ENCODE peak calls at places on chromosomes 13 and 19, in seven cellular contexts. V is breast epithelium, W is cardiac muscle cell, U is neural progenitor cell, G is right cardiac atrium, L is SK-N-MC, D is left ventricle myocardium inferior. P is an unnamed sample.

GRCh38 chr13:24215732-24216131 is 55.2 kb downstream of the SPATA13 start:
- DNase-seq in V (peak; percentile 60), W (no peak), U (peak; percentile 31), G (no peak), L (no peak), D (peak; percentile 31), P (peak; percentile 37)

GRCh38 chr19:51691122-51692064 is 1.7 kb upstream of the SPACA6 start:
- DNase-seq in V (no peak), W (peak; percentile 28), U (peak; percentile 30), G (peak; percentile 58), L (no peak), D (no peak), P (no peak)

GRCh38 chr13:103099894-103100293 is 33.7 kb upstream of the SLC10A2 start:
- DNase-seq in V (no peak), W (no peak), U (no peak), G (no peak), L (no peak), D (no peak), P (no peak)

GRCh38 chr13:77274126-77274525 is 52.8 kb downstream of the MYCBP2 start:
- DNase-seq in V (no peak), W (no peak), U (no peak), G (no peak), L (no peak), D (no peak), P (no peak)

GRCh38 chr13:101514695-101515275 is 62.3 kb downstream of the ITGBL1 start:
- DNase-seq in V (no peak), W (peak; percentile 64), U (peak; percentile 62), G (no peak), L (peak; percentile 80), D (no peak), P (peak; percentile 75)

GRCh38 chr19:39032164-39032918 is at the start of gene FBXO27:
- DNase-seq in V (peak; percentile 19), W (peak; percentile 6), U (peak; percentile 72), G (no peak), L (no peak), D (peak; percentile 18), P (peak; percentile 33)

GRCh38 chr19:41861846-41862245 is 1.8 kb downstream of the RPS19 start:
- DNase-seq in V (no peak), W (no peak), U (no peak), G (no peak), L (no peak), D (no peak), P (no peak)

GRCh38 chr19:8045872-8046568 is 6.5 kb upstream of the CCL25 start:
- DNase-seq in V (no peak), W (no peak), U (no peak), G (no peak), L (no peak), D (no peak), P (no peak)

GRCh38 chr19:55368701-55369563 is 1.3 kb downstream of the IL11 start:
- DNase-seq in V (no peak), W (no peak), U (peak; percentile 63), G (peak; percentile 79), L (no peak), D (no peak), P (peak; percentile 67)

GRCh38 chr13:19601749-19602725 is 31.4 kb upstream of the MPHOSPH8 start:
- DNase-seq in V (no peak), W (peak; percentile 55), U (peak; percentile 77), G (peak; percentile 82), L (no peak), D (peak; percentile 38), P (peak; percentile 72)

GRCh38 chr19:2345794-2346663 is 14.0 kb upstream of the TMPRSS9 start:
- DNase-seq in V (no peak), W (no peak), U (no peak), G (peak; percentile 78), L (no peak), D (peak; percentile 40), P (no peak)

GRCh38 chr13:81381560-81381959 is 1040.6 kb upstream of the SPRY2 start:
- DNase-seq in V (no peak), W (no peak), U (no peak), G (no peak), L (no peak), D (no peak), P (no peak)

GRCh38 chr19:2759392-2759791 is 19.6 kb upstream of the SLC39A3 start:
- DNase-seq in V (no peak), W (no peak), U (no peak), G (no peak), L (no peak), D (no peak), P (no peak)

GRCh38 chr13:79528759-79529191 is 47.8 kb downstream of the NDFIP2 start:
- DNase-seq in V (no peak), W (no peak), U (peak; percentile 11), G (no peak), L (no peak), D (no peak), P (peak; percentile 35)

GRCh38 chr19:50309396-50310125 is 19.6 kb downstream of the KCNC3 start:
- DNase-seq in V (no peak), W (no peak), U (no peak), G (no peak), L (no peak), D (no peak), P (no peak)

GRCh38 chr13:22369090-22369489 is 698.2 kb downstream of the FGF9 start:
- DNase-seq in V (no peak), W (no peak), U (no peak), G (no peak), L (no peak), D (no peak), P (no peak)
- H3K9me3 ChIP-seq in V (peaks cover 13% of the 10 kb centered on the region), W (no peaks in the 10 kb centered on the region), U (peaks cover 12% of the 10 kb centered on the region), G (peaks cover 3% of the 10 kb centered on the region), L (no peaks in the 10 kb centered on the region), D (peaks cover 46% of the 10 kb centered on the region), P (no peaks in the 10 kb centered on the region)

GRCh38 chr19:12886943-12887747 is at the start of gene KLF1:
- DNase-seq in V (no peak), W (no peak), U (no peak), G (no peak), L (no peak), D (no peak), P (no peak)
- H3K9me3 ChIP-seq in V (peaks cover 9% of the 10 kb centered on the region), W (no peaks in the 10 kb centered on the region), U (peaks cover 3% of the 10 kb centered on the region), G (peaks cover 2% of the 10 kb centered on the region), L (no peaks in the 10 kb centered on the region), D (peaks cover 11% of the 10 kb centered on the region), P (peaks cover 9% of the 10 kb centered on the region)

GRCh38 chr19:58243351-58243750 is 14.6 kb downstream of the ZNF544 start:
- DNase-seq in V (no peak), W (no peak), U (no peak), G (no peak), L (no peak), D (no peak), P (no peak)
- H3K9me3 ChIP-seq in V (peaks cover 100% of the 10 kb centered on the region), W (peaks cover under 1% of the 10 kb centered on the region), U (peaks cover 2% of the 10 kb centered on the region), G (peaks cover 36% of the 10 kb centered on the region), L (no peaks in the 10 kb centered on the region), D (peaks cover 100% of the 10 kb centered on the region), P (peaks cover 50% of the 10 kb centered on the region)

DNA sequence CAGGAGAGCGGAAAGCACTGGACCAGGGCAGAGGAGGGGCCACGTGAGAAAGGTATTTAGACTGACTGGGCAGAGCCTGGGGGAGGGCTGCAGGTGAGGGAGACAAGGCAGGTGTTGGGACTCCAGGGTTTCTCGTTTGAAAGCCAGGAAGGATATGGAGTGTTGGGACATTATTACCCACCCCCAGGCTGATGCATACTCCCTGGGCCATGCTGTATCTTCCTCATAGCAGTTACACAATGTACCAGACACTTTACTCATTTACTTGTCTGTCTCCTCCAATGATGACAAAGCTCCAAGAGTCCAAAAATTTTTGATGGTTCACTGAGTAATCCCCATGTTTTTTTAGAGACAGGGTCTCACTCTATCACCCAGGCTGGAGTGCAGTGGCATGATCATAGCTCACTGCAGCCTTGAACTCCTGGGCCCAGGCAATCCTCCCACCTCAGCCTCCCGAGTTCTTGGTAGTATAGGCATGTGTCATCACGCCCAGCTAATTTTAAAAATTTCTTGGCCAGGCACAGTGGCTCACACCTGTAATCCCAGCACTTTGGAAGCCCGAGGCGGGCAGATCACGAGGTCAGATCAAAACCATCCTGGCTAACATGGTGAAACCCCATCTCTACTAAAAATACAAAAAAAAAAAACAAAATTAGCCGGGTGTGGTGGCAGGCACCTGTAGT is 2.2 kb downstream of the TRAPPC6A start:
- DNase-seq in V (no peak), W (no peak), U (no peak), G (no peak), L (no peak), D (no peak), P (no peak)
- H3K9me3 ChIP-seq in V (no peaks in the 10 kb centered on the region), W (no peaks in the 10 kb centered on the region), U (no peaks in the 10 kb centered on the region), G (no peaks in the 10 kb centered on the region), L (no peaks in the 10 kb centered on the region), D (no peaks in the 10 kb centered on the region), P (no peaks in the 10 kb centered on the region)

GRCh38 chr19:57111329-57111644 is 8.5 kb upstream of the USP29 start:
- DNase-seq in V (no peak), W (no peak), U (no peak), G (no peak), L (no peak), D (no peak), P (no peak)
- H3K9me3 ChIP-seq in V (peaks cover 25% of the 10 kb centered on the region), W (no peaks in the 10 kb centered on the region), U (peaks cover 24% of the 10 kb centered on the region), G (peaks cover 4% of the 10 kb centered on the region), L (peaks cover 5% of the 10 kb centered on the region), D (peaks cover 83% of the 10 kb centered on the region), P (peaks cover 59% of the 10 kb centered on the region)

DNA sequence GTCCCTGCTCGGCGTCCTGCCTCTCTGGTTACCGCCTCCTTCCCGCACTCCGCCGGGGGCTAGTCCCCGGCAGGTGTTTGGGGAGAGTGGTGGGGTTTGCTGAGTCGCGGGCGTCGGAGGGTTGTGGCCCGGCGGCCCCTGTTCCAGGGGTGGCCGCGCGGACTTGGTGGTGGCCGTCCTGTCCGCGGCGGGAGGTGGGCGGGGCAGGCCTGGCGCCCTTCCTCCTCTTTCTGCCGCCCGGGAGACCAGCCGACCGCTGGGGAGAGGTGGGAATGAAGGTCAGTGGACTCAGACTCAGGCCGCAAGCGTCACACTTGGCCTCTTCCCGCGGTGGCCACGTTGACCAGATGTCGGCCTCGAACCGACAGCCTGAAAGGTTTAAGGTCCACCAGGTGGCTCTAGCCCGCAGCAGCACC is 61.8 kb downstream of the ZNF723 start:
- DNase-seq in V (no peak), W (no peak), U (no peak), G (peak; percentile 47), L (no peak), D (no peak), P (no peak)
- H3K9me3 ChIP-seq in V (peaks cover 6% of the 10 kb centered on the region), W (no peaks in the 10 kb centered on the region), U (peaks cover 16% of the 10 kb centered on the region), G (no peaks in the 10 kb centered on the region), L (no peaks in the 10 kb centered on the region), D (peaks cover 35% of the 10 kb centered on the region), P (peaks cover 15% of the 10 kb centered on the region)

GRCh38 chr13:40876020-40876738 is 86.8 kb downstream of the SLC25A15 start:
- DNase-seq in V (no peak), W (no peak), U (no peak), G (no peak), L (no peak), D (no peak), P (peak; percentile 57)

GRCh38 chr13:40874138-40874776 is 84.8 kb downstream of the SLC25A15 start:
- DNase-seq in V (no peak), W (no peak), U (no peak), G (no peak), L (no peak), D (no peak), P (no peak)

GRCh38 chr13:40878321-40878720 is 88.9 kb downstream of the SLC25A15 start:
- DNase-seq in V (no peak), W (no peak), U (no peak), G (no peak), L (no peak), D (no peak), P (no peak)

GRCh38 chr13:40875048-40875447 is 85.6 kb downstream of the SLC25A15 start:
- DNase-seq in V (no peak), W (no peak), U (no peak), G (no peak), L (no peak), D (no peak), P (no peak)

GRCh38 chr13:40875583-40875982 is 86.2 kb downstream of the SLC25A15 start:
- DNase-seq in V (no peak), W (no peak), U (no peak), G (no peak), L (no peak), D (no peak), P (no peak)
- H3K9me3 ChIP-seq in V (peaks cover 46% of the 10 kb centered on the region), W (no peaks in the 10 kb centered on the region), U (no peaks in the 10 kb centered on the region), G (peaks cover 12% of the 10 kb centered on the region), L (peaks cover 4% of the 10 kb centered on the region), D (peaks cover 68% of the 10 kb centered on the region), P (peaks cover 13% of the 10 kb centered on the region)

P was measured in PC-3.